ENCODE peak calls at places on chromosome 13, in nine cellular contexts. B, T, E, U, Q, S, R, G and L are unnamed samples. For H3K4me1, the result is how much of the 10 kb centered on the place peaks cover.

GRCh38 chr13:37534181-37534580 is 64.4 kb downstream of the POSTN start:
- DNase-seq in B (no peak), T (no peak), E (no peak), U (no peak), Q (no peak), S (no peak), R (no peak), G (no peak), L (no peak)

GRCh38 chr13:100916943-100917342 is 242.3 kb upstream of the TMTC4 start:
- DNase-seq in B (no peak), T (no peak), E (no peak), U (no peak), Q (no peak), S (no peak), R (no peak), G (no peak), L (no peak)

GRCh38 chr13:66937423-66937822 is 292.7 kb downstream of the PCDH9 start:
- DNase-seq in B (no peak), T (no peak), E (no peak), U (no peak), Q (no peak), S (no peak), R (no peak), G (no peak), L (no peak)

GRCh38 chr13:90696254-90696653 is 651.2 kb upstream of the MIR17HG start:
- DNase-seq in B (no peak), T (no peak), E (no peak), U (no peak), Q (no peak), S (no peak), R (no peak), G (no peak), L (no peak)

GRCh38 chr13:80177327-80177726 is 163.6 kb downstream of the SPRY2 start:
- DNase-seq in B (no peak), T (no peak), E (no peak), U (no peak), Q (no peak), S (peak), R (no peak), G (no peak), L (no peak)

GRCh38 chr13:23289917-23290357 is 109.2 kb downstream of the SGCG start:
- DNase-seq in B (no peak), T (no peak), E (no peak), U (no peak), Q (no peak), S (no peak), R (no peak), G (no peak), L (no peak)

GRCh38 chr13:45595968-45596367 is 19.6 kb downstream of the ERICH6B start:
- DNase-seq in B (no peak), T (no peak), E (no peak), U (no peak), Q (no peak), S (peak), R (no peak), G (no peak), L (no peak)

GRCh38 chr13:28336193-28336657 is 158.7 kb downstream of the FLT1 start:
- DNase-seq in B (no peak), T (no peak), E (no peak), U (no peak), Q (no peak), S (peak), R (no peak), G (no peak), L (no peak)

GRCh38 chr13:22049384-22049783 is 378.5 kb downstream of the FGF9 start:
- DNase-seq in B (no peak), T (no peak), E (no peak), U (no peak), Q (no peak), S (no peak), R (no peak), G (no peak), L (no peak)

GRCh38 chr13:30026093-30026492 is 175.7 kb upstream of the UBL3 start:
- DNase-seq in B (no peak), T (no peak), E (no peak), U (no peak), Q (no peak), S (no peak), R (no peak), G (no peak), L (no peak)

GRCh38 chr13:47638627-47639026 is 362.4 kb downstream of the SUCLA2 start:
- DNase-seq in B (no peak), T (no peak), E (no peak), U (no peak), Q (no peak), S (no peak), R (no peak), G (no peak), L (no peak)

GRCh38 chr13:49540552-49540951 is 44.8 kb downstream of the PHF11 start:
- DNase-seq in B (no peak), T (no peak), E (no peak), U (no peak), Q (no peak), S (peak), R (no peak), G (no peak), L (no peak)

GRCh38 chr13:71864094-71864980 is 2.7 kb downstream of the DACH1 start:
- DNase-seq in B (peak), T (no peak), E (peak), U (peak), Q (no peak), S (peak), R (no peak), G (no peak), L (no peak)

GRCh38 chr13:60226507-60226906 is 62.8 kb upstream of the DIAPH3 start:
- DNase-seq in B (no peak), T (no peak), E (no peak), U (no peak), Q (no peak), S (peak), R (peak), G (no peak), L (no peak)

GRCh38 chr13:95146486-95146885 is 154.8 kb downstream of the ABCC4 start:
- DNase-seq in B (no peak), T (no peak), E (no peak), U (no peak), Q (no peak), S (no peak), R (no peak), G (no peak), L (no peak)

GRCh38 chr13:44389003-44389666 is 15.5 kb downstream of the SERP2 start:
- DNase-seq in B (no peak), T (no peak), E (no peak), U (no peak), Q (no peak), S (peak), R (no peak), G (no peak), L (no peak)

GRCh38 chr13:71054358-71054757 is 812.6 kb downstream of the DACH1 start:
- DNase-seq in B (no peak), T (no peak), E (no peak), U (no peak), Q (no peak), S (no peak), R (no peak), G (no peak), L (no peak)

GRCh38 chr13:102012299-102013293 is 389.3 kb downstream of the FGF14 start:
- DNase-seq in B (no peak), T (no peak), E (no peak), U (no peak), Q (no peak), S (no peak), R (no peak), G (no peak), L (no peak)

GRCh38 chr13:30752201-30752797 is 17.0 kb downstream of the ALOX5AP start:
- DNase-seq in B (no peak), T (no peak), E (no peak), U (no peak), Q (no peak), S (no peak), R (no peak), G (no peak), L (no peak)

DNA sequence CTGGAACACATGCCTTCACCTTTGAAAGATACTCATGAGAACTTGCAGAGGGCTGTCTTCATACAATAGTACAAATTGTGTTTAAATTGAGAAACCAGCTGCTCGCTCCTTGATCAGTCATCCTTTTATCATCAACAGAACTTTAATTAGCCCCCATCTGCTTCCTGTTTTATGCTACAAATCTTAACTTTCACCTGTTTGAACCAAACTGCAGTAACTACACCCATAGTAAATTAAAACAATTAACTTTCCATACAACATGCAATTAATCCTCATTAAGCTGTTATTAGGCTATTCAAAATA is 85.2 kb downstream of the FOXO1 start:
- DNase-seq in B (no peak), T (no peak), E (no peak), U (no peak), Q (no peak), S (no peak), R (no peak), G (no peak), L (no peak)
- H3K4me1 ChIP-seq in B (under half), T (under half), E (under half), U (half or more), Q (half or more), S (under half), R (under half), G (half or more), L (under half)

DNA sequence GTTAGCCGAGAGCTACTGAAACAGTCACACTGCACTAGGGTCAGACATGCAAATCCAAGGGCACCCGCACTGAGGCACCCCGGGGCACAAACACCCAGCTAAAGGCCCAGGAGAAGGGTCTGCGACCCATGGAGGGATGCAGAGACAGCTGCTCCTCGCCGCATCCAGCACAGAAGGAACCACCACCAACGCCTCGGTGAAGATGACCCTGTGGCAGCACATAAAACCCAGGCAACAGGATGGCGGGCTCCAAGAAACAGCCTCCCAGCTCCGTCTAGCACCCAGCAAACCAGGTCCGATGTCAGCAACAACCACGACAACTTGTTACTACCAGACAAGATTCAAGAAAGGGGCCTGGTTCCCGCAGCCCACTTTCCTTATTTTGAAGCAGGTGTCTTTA is 82.1 kb downstream of the STK24 start:
- DNase-seq in B (no peak), T (no peak), E (no peak), U (no peak), Q (no peak), S (no peak), R (no peak), G (no peak), L (no peak)
- H3K27ac ChIP-seq in B (no peak), T (no peak), E (peak), U (peak), Q (no peak), S (no peak), R (no peak), G (no peak), L (no peak)

GRCh38 chr13:110964229-110965037 is 49.6 kb upstream of the ANKRD10 start:
- DNase-seq in B (no peak), T (no peak), E (no peak), U (no peak), Q (no peak), S (no peak), R (no peak), G (no peak), L (no peak)
- H3K4me3 ChIP-seq in B (no peak), T (no peak), E (no peak), U (no peak), Q (no peak), S (no peak), R (peak), G (no peak), L (no peak)

DNA sequence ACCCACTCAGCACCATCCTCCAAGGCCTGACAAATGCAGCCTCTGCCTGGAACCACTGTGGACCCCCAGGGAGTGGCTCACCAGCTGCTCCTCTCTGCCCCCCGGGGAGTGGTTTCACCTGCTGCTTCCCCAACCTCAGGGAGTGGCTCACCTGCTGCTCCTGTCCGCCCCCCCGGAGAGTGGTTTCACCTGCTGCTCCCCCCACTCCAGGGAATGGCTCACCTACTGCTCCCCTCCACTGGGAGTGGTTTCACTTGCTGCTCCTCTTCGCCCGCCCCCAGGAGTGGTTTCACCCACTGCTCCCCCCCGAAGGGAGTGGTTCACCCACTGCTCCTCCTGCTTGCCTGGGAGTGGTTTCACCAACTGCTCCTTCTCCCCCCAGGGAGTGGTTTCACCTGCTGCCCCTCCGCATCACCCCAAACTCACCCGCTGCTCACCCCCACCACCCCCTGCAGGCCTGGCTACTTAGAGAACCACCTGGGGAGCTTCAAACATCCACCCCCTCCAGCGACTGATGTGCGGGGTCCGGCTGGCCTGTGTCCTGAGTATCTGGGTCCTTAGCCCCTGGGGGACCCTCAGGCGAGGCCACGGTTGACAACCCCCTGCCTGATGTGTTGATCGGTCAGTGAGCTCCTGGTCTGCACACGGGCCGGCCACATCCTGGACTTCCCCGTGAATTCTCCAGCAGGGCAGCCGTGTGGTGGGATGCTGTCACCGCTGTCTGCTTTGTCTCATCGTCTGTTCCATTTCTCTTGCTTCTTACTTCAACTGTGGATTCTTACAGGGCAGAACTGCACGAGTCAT is 14.6 kb upstream of the TMEM255B start:
- DNase-seq in B (peak), T (no peak), E (no peak), U (peak), Q (no peak), S (no peak), R (no peak), G (no peak), L (no peak)
- H3K4me1 ChIP-seq in B (under half), T (under half), E (under half), U (under half), Q (under half), S (under half), R (under half), G (under half), L (under half)

GRCh38 chr13:39284801-39285388 is 246.6 kb downstream of the NHLRC3 start:
- DNase-seq in B (no peak), T (peak), E (no peak), U (no peak), Q (no peak), S (peak), R (no peak), G (no peak), L (no peak)
- H3K27ac ChIP-seq in B (no peak), T (no peak), E (no peak), U (no peak), Q (no peak), S (no peak), R (no peak), G (no peak), L (no peak)

GRCh38 chr13:113144255-113144629 is 14.2 kb upstream of the PROZ start:
- DNase-seq in B (no peak), T (no peak), E (no peak), U (no peak), Q (no peak), S (no peak), R (no peak), G (no peak), L (no peak)
- H3K4me3 ChIP-seq in B (no peak), T (no peak), E (no peak), U (no peak), Q (no peak), S (no peak), R (no peak), G (no peak), L (no peak)

GRCh38 chr13:93262729-93263128 is 36.1 kb downstream of the GPC6 start:
- DNase-seq in B (no peak), T (no peak), E (no peak), U (no peak), Q (no peak), S (no peak), R (no peak), G (no peak), L (no peak)
- H3K4me1 ChIP-seq in B (under half), T (under half), E (under half), U (under half), Q (under half), S (under half), R (under half), G (under half), L (under half)